ENCODE peak calls at places on chromosomes 5 and 9, in eight cellular contexts. V is foreskin fibroblast, I is neural progenitor cell, W is AG04450, B is AG09309, X is heart left ventricle, H is bronchial epithelial cell, D is AG10803. T is an unnamed sample.

GRCh38 chr9:137582286-137582860 is 3.6 kb upstream of the DPH7 start:
- DNase-seq in V (peak), I (peak), W (no peak), B (no peak), X (peak), H (no peak), D (no peak), T (no peak)

GRCh38 chr5:141914154-141914743 is 9.4 kb upstream of the DELE1 start:
- DNase-seq in V (peak), I (peak), W (no peak), B (no peak), X (peak), H (no peak), D (no peak), T (no peak)

GRCh38 chr9:106179181-106179580 is 484.8 kb downstream of the TMEM38B start:
- DNase-seq in V (no peak), I (no peak), W (no peak), B (no peak), X (no peak), H (no peak), D (no peak), T (no peak)

GRCh38 chr5:73946926-73947455 is 321.0 kb downstream of the ARHGEF28 start:
- DNase-seq in V (peak), I (no peak), W (no peak), B (no peak), X (no peak), H (no peak), D (no peak), T (no peak)

GRCh38 chr9:80177949-80178480 is 606.2 kb downstream of the TLE4 start:
- DNase-seq in V (peak), I (no peak), W (no peak), B (no peak), X (no peak), H (no peak), D (peak), T (peak)

GRCh38 chr5:179287631-179288030 is 57.6 kb downstream of the ADAMTS2 start:
- DNase-seq in V (no peak), I (no peak), W (no peak), B (no peak), X (peak), H (no peak), D (no peak), T (no peak)

GRCh38 chr5:168085321-168086040 is 206.0 kb upstream of the WWC1 start:
- DNase-seq in V (peak), I (no peak), W (no peak), B (no peak), X (no peak), H (no peak), D (peak), T (no peak)

GRCh38 chr5:33905381-33905780 is 13.6 kb upstream of the ADAMTS12 start:
- DNase-seq in V (no peak), I (no peak), W (no peak), B (no peak), X (no peak), H (no peak), D (no peak), T (no peak)

GRCh38 chr9:749712-750111 is 91.8 kb upstream of the DMRT1 start:
- DNase-seq in V (no peak), I (peak), W (no peak), B (no peak), X (no peak), H (no peak), D (no peak), T (peak)

GRCh38 chr9:113475031-113475430 is 11.5 kb downstream of the RGS3 start:
- DNase-seq in V (no peak), I (no peak), W (no peak), B (no peak), X (no peak), H (no peak), D (no peak), T (no peak)

GRCh38 chr9:16869961-16870605 is 387 bp downstream of the BNC2 start:
- DNase-seq in V (peak), I (peak), W (no peak), B (no peak), X (no peak), H (no peak), D (no peak), T (peak)

GRCh38 chr9:134734270-134734669 is 92.7 kb downstream of the COL5A1 start:
- DNase-seq in V (peak), I (no peak), W (no peak), B (peak), X (no peak), H (no peak), D (peak), T (peak)

GRCh38 chr5:9726931-9727330 is 96.8 kb upstream of the TAS2R1 start:
- DNase-seq in V (no peak), I (no peak), W (no peak), B (no peak), X (no peak), H (peak), D (no peak), T (no peak)

GRCh38 chr5:27216367-27216941 is 178.1 kb upstream of the CDH9 start:
- DNase-seq in V (no peak), I (no peak), W (no peak), B (no peak), X (no peak), H (no peak), D (peak), T (no peak)

GRCh38 chr5:84306617-84307016 is 78.1 kb downstream of the EDIL3 start:
- DNase-seq in V (no peak), I (no peak), W (no peak), B (no peak), X (no peak), H (no peak), D (no peak), T (no peak)

GRCh38 chr5:69238760-69239251 is 4.1 kb downstream of the CDK7 start:
- DNase-seq in V (peak), I (no peak), W (peak), B (peak), X (no peak), H (peak), D (peak), T (peak)

GRCh38 chr5:132265336-132266030 is 8.0 kb downstream of the PDLIM4 start:
- DNase-seq in V (peak), I (no peak), W (peak), B (peak), X (peak), H (peak), D (peak), T (peak)

GRCh38 chr5:180271205-180271604 is 20.7 kb downstream of the MAPK9 start:
- DNase-seq in V (no peak), I (no peak), W (no peak), B (no peak), X (no peak), H (no peak), D (no peak), T (no peak)

GRCh38 chr5:107456281-107456715 is 214.4 kb downstream of the EFNA5 start:
- DNase-seq in V (peak), I (no peak), W (no peak), B (no peak), X (no peak), H (peak), D (no peak), T (no peak)

GRCh38 chr9:134317431-134318414 is 8.5 kb upstream of the RXRA start:
- DNase-seq in V (peak), I (no peak), W (no peak), B (no peak), X (peak), H (no peak), D (peak), T (no peak)

GRCh38 chr9:1474259-1474658 is 424.1 kb downstream of the DMRT2 start:
- DNase-seq in V (no peak), I (no peak), W (no peak), B (no peak), X (no peak), H (peak), D (no peak), T (no peak)

GRCh38 chr9:110599468-110599867 is 19.9 kb upstream of the SVEP1 start:
- DNase-seq in V (peak), I (no peak), W (no peak), B (no peak), X (no peak), H (no peak), D (peak), T (no peak)

GRCh38 chr5:59188415-59189225 is 605.7 kb downstream of the RAB3C start:
- DNase-seq in V (peak), I (peak), W (no peak), B (no peak), X (peak), H (peak), D (peak), T (peak)

GRCh38 chr9:89418882-89419641 is 78.9 kb downstream of the SEMA4D start:
- DNase-seq in V (no peak), I (no peak), W (no peak), B (no peak), X (no peak), H (no peak), D (no peak), T (no peak)

DNA sequence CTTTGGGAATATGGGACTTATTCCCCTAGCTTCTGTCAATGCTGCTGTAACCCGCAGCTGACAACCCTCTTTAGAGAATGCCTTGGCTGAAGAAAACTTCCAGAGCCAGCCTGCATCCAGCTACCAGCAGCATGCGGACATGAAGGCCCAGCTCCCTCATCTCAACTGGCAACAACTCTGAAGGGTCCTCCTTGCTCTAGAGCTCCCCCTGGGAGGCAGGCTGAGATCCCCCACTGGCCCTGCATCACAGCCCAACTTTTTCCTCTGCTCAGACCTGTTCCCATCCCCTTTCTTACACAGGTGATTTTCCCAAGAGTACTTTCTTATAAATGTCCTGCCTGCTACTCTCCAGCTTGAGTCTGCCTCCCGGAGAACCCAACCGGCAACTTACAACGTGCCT is 18.7 kb upstream of the WNT8A start:
- DNase-seq in V (no peak), I (peak), W (no peak), B (no peak), X (no peak), H (no peak), D (no peak), T (no peak)
- TF ChIP-seq CTCF in V (peak), I (peak), W (peak), B (peak), X (no peak), H (peak), D (peak), T (peak)

DNA sequence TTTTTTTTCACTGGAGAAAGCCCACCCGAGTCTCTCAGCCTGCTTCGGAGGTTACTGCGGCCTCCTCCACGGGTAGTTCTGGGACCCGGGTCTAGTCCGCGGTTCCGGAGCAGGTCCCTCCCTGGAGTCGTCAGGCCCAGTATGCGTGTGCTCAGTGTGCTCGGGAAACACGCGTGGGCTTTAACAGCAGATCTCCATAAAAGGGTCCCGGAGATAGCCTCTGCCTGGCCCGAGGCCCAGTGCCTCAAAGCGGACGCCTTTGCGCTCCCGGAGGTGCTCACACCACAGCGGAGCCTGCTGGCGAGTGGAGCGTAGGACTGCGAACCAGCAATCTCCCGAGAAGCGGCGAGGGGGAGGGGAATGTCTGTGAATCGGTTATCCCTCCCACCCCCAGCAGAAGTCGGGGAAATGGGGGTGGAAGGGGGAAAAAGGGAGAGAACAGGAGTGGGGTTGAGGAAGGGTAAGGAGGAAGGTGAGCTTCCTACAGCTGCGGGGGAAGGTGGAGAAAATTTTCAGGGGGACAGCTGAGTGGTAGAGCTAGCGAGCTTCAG is 28.7 kb downstream of the CDKN2A start:
- DNase-seq in V (peak), I (peak), W (peak), B (no peak), X (no peak), H (peak), D (peak), T (peak)
- H3K4me3 ChIP-seq in V (peak), I (peak), W (peak), B (peak), X (peak), H (peak), D (peak), T (peak)

GRCh38 chr5:641331-641765 is 29.2 kb downstream of the CEP72 start:
- DNase-seq in V (peak), I (no peak), W (no peak), B (no peak), X (no peak), H (no peak), D (no peak), T (no peak)
- TF ChIP-seq CTCF in V (no peak), I (no peak), W (no peak), B (no peak), X (no peak), H (no peak), D (no peak), T (no peak)

GRCh38 chr9:3510796-3511195 is 15.0 kb downstream of the RFX3 start:
- DNase-seq in V (no peak), I (no peak), W (no peak), B (no peak), X (no peak), H (no peak), D (no peak), T (no peak)

GRCh38 chr9:3507395-3508077 is 18.3 kb downstream of the RFX3 start:
- DNase-seq in V (no peak), I (no peak), W (no peak), B (no peak), X (no peak), H (no peak), D (no peak), T (no peak)

GRCh38 chr9:3509926-3510325 is 15.9 kb downstream of the RFX3 start:
- DNase-seq in V (no peak), I (no peak), W (no peak), B (no peak), X (no peak), H (no peak), D (no peak), T (no peak)

GRCh38 chr9:3508078-3508431 is 17.7 kb downstream of the RFX3 start:
- DNase-seq in V (no peak), I (no peak), W (no peak), B (no peak), X (no peak), H (no peak), D (no peak), T (no peak)

GRCh38 chr9:3508531-3509374 is 17.0 kb downstream of the RFX3 start:
- DNase-seq in V (peak), I (no peak), W (no peak), B (no peak), X (no peak), H (peak), D (no peak), T (peak)
- H3K4me3 ChIP-seq in V (no peak), I (no peak), W (no peak), B (no peak), X (no peak), H (peak), D (no peak), T (peak)

GRCh38 chr5:23330726-23331125 is 176.7 kb upstream of the PRDM9 start:
- DNase-seq in V (no peak), I (no peak), W (no peak), B (no peak), X (no peak), H (peak), D (no peak), T (no peak)

DNA sequence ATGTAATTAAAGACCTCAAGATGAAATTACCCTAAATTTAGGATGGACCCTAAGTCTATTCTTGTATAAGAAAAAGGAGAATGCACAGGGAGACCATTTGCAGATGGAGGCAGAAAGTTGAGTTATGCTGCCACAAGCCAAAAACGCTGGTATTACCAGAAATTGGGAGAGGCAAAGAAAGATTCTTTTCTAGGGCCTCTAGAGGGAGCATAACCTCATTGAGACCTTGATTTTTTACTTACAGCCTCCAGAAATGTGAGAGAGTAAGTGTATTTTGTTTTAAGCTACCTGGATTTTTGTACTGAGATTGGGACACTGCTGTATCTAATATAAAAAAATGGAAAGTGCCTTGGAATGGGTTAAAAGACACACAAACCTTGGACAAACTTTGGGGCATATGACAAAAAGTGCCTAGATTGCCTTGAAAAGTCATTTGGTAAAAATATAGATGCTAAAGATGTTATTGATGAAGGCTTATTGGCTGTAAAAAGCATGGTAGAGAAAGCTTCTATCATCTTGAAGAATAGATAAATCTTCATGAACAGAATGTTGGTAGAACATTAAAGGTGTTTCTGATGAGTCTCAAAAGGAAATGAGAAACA is 174.7 kb upstream of the PRDM9 start:
- DNase-seq in V (no peak), I (peak), W (no peak), B (no peak), X (no peak), H (peak), D (no peak), T (peak)
- TF ChIP-seq CTCF in V (no peak), I (peak), W (peak), B (no peak), X (no peak), H (peak), D (no peak), T (no peak)